ENCODE peak calls at places on chromosomes 13 and 19, in four cellular contexts. U is posterior cingulate gyrus, A is neural crest cell, F is GM23248. J is an unnamed sample.

GRCh38 chr19:1467512-1468273 is 11.3 kb downstream of the C19orf25 start:
- DNase-seq in A (no peak), U (no peak), F (no peak), J (no peak)

GRCh38 chr19:53824134-53824611 is at the start of gene NLRP12:
- DNase-seq in F (no peak), U (no peak), A (no peak), J (no peak)

GRCh38 chr13:40132249-40132648 is 476.8 kb downstream of the COG6 start:
- DNase-seq in U (no peak), F (no peak), A (no peak), J (no peak)

GRCh38 chr19:31330761-31331160 is 18.5 kb downstream of the TSHZ3 start:
- DNase-seq in F (no peak), A (no peak), U (no peak), J (no peak)

GRCh38 chr13:112341446-112341845 is 34.7 kb upstream of the SPACA7 start:
- DNase-seq in U (no peak), F (no peak), A (no peak), J (no peak)

GRCh38 chr13:72290962-72291681 is 424.1 kb upstream of the DACH1 start:
- DNase-seq in A (no peak), F (no peak), U (no peak), J (no peak)

GRCh38 chr13:84844473-84844872 is 954.7 kb downstream of the SLITRK6 start:
- DNase-seq in F (no peak), A (no peak), U (no peak), J (no peak)

GRCh38 chr13:39297664-39298171 is 259.5 kb downstream of the NHLRC3 start:
- DNase-seq in U (no peak), A (no peak), F (peak; percentile 31), J (no peak)

GRCh38 chr19:23547156-23547555 is 139.9 kb downstream of the ZNF675 start:
- DNase-seq in A (no peak), F (no peak), U (no peak), J (no peak)

GRCh38 chr19:2546128-2547032 is 70.5 kb downstream of the GADD45B start:
- DNase-seq in A (peak; percentile 77), F (no peak), U (peak; percentile 90), J (peak; percentile 95)

GRCh38 chr13:50589651-50590054 is 253.8 kb downstream of the DLEU7 start:
- DNase-seq in F (peak; percentile 96), A (no peak), U (no peak), J (no peak)